ENCODE peak calls at places on chromosomes 7 and 10, in four cellular contexts. T is NCI-H2081; Q is fibroblast of the aortic adventitia; I is effector memory CD8-positive, alpha-beta T cell. K is an unnamed sample.

GRCh38 chr7:116138202-116138801 is 72.0 kb upstream of the TES start:
- DNase-seq in T (peak; percentile 61), I (peak; percentile 12), Q (peak; percentile 83), K (peak; percentile 67)

GRCh38 chr7:44259547-44260457 is 59.0 kb downstream of the YKT6 start:
- DNase-seq in T (no peak), I (no peak), Q (peak; percentile 99), K (peak; percentile 99)

GRCh38 chr10:71747808-71748523 is 25.4 kb downstream of the VSIR start:
- DNase-seq in I (no peak), T (no peak), Q (no peak), K (no peak)

GRCh38 chr7:75879771-75880184 is 944 bp downstream of the RHBDD2 start:
- DNase-seq in Q (peak; percentile 82), I (no peak), T (peak; percentile 9), K (no peak)

GRCh38 chr10:49272251-49273081 is 26.5 kb upstream of the C10orf71 start:
- DNase-seq in Q (peak; percentile 49), I (no peak), T (no peak), K (peak; percentile 70)

GRCh38 chr7:92769844-92770243 is 66.5 kb downstream of the CDK6 start:
- DNase-seq in T (no peak), I (no peak), Q (no peak), K (no peak)

GRCh38 chr10:72106896-72107295 is 18.5 kb upstream of the SPOCK2 start:
- DNase-seq in T (no peak), I (no peak), Q (no peak), K (no peak)

GRCh38 chr10:1543596-1543995 is 193.7 kb downstream of the ADARB2 start:
- DNase-seq in I (no peak), T (no peak), Q (no peak), K (no peak)

GRCh38 chr7:109354000-109354399 is 784.3 kb downstream of the DNAJB9 start:
- DNase-seq in Q (no peak), T (no peak), I (no peak), K (no peak)

GRCh38 chr7:19106308-19107141 is 10.9 kb downstream of the TWIST1 start:
- DNase-seq in Q (no peak), I (no peak), T (no peak), K (no peak)

GRCh38 chr10:29083096-29083495 is 205.8 kb upstream of the LYZL1 start:
- DNase-seq in Q (no peak), T (no peak), I (no peak), K (no peak)

GRCh38 chr10:78361031-78361430 is 327.4 kb downstream of the RPS24 start:
- DNase-seq in I (no peak), Q (no peak), T (no peak), K (no peak)

GRCh38 chr7:98618786-98619185 is 1.7 kb downstream of the NPTX2 start:
- DNase-seq in T (no peak), I (no peak), Q (peak; percentile 60), K (peak; percentile 15)

GRCh38 chr7:39073432-39073831 is 95.7 kb downstream of the POU6F2 start:
- DNase-seq in Q (no peak), T (peak; percentile 48), I (no peak), K (no peak)

GRCh38 chr7:157498690-157499089 is 161.9 kb downstream of the DNAJB6 start:
- DNase-seq in I (no peak), Q (no peak), T (no peak), K (no peak)

GRCh38 chr10:9012312-9012711 is 957.8 kb downstream of the GATA3 start:
- DNase-seq in T (no peak), I (no peak), Q (no peak), K (no peak)

GRCh38 chr10:3074145-3074665 is 6.9 kb downstream of the PFKP start:
- DNase-seq in T (no peak), Q (no peak), I (no peak), K (no peak)

GRCh38 chr10:99331207-99331803 is 2.1 kb downstream of the CNNM1 start:
- DNase-seq in I (no peak), T (no peak), Q (no peak), K (peak; percentile 20)

GRCh38 chr10:97911217-97911616 is 61.6 kb downstream of the GOLGA7B start:
- DNase-seq in I (no peak), Q (no peak), T (peak; percentile 23), K (no peak)

GRCh38 chr7:7639847-7640220 is 718 bp upstream of the UMAD1 start:
- DNase-seq in I (peak; percentile 47), T (no peak), Q (peak; percentile 37), K (peak; percentile 4)

GRCh38 chr7:87564290-87564963 is 36.3 kb downstream of the ABCB1 start:
- DNase-seq in I (no peak), Q (no peak), T (no peak), K (no peak)

GRCh38 chr10:87550741-87551140 is 46.0 kb downstream of the MINPP1 start:
- DNase-seq in T (no peak), I (no peak), Q (no peak), K (no peak)

GRCh38 chr10:6458814-6459213 is 121.3 kb downstream of the PRKCQ start:
- DNase-seq in T (no peak), I (no peak), Q (no peak), K (no peak)

GRCh38 chr10:7547825-7548224 is 118.9 kb downstream of the ITIH5 start:
- DNase-seq in T (no peak), I (no peak), Q (no peak), K (no peak)

GRCh38 chr7:70156052-70156451 is 557.8 kb downstream of the AUTS2 start:
- DNase-seq in I (no peak), Q (no peak), T (no peak), K (no peak)

GRCh38 chr10:97138777-97139317 is 46.9 kb downstream of the SLIT1 start:
- DNase-seq in Q (no peak), T (no peak), I (no peak), K (no peak)

GRCh38 chr7:158134824-158135223 is 452.8 kb downstream of the PTPRN2 start:
- DNase-seq in T (no peak), I (no peak), Q (no peak), K (no peak)

GRCh38 chr7:29039747-29040569 is 81.8 kb upstream of the TRIL start:
- DNase-seq in I (no peak), Q (peak; percentile 69), T (no peak), K (peak; percentile 74)

GRCh38 chr7:151437866-151438516 is 1.9 kb downstream of the CRYGN start:
- DNase-seq in Q (no peak), T (no peak), I (no peak), K (no peak)

GRCh38 chr10:15321431-15322321 is 49.4 kb downstream of the FAM171A1 start:
- DNase-seq in T (no peak), I (no peak), Q (peak; percentile 95), K (peak; percentile 61)